ENCODE peak calls at places on chromosomes 6 and 20, in five cellular contexts. One of them, this sample, is unnamed.

GRCh38 chr6:34990971-34991560 is 102.0 kb downstream of the ANKS1A start:
- DNase-seq in H1: no peak
- DNase-seq in GM23338: no peak
- DNase-seq in GM12878: no peak
- DNase-seq in prostate gland: no peak
- DNase-seq in this sample: no peak

GRCh38 chr20:17479041-17479657 is 52.0 kb downstream of the BFSP1 start:
- DNase-seq in H1: no peak
- DNase-seq in GM23338: no peak
- DNase-seq in GM12878: no peak
- DNase-seq in prostate gland: no peak
- DNase-seq in this sample: no peak

GRCh38 chr6:148470141-148470540 is 127.5 kb downstream of the SASH1 start:
- DNase-seq in H1: no peak
- DNase-seq in GM23338: no peak
- DNase-seq in GM12878: no peak
- DNase-seq in prostate gland: no peak
- DNase-seq in this sample: no peak

GRCh38 chr20:14582855-14583254 is 245.4 kb upstream of the FLRT3 start:
- DNase-seq in H1: no peak
- DNase-seq in GM23338: no peak
- DNase-seq in GM12878: no peak
- DNase-seq in prostate gland: no peak
- DNase-seq in this sample: no peak

GRCh38 chr20:45971425-45971674 is 653 bp downstream of the ZNF335 start:
- DNase-seq in H1: no peak
- DNase-seq in GM23338: no peak
- DNase-seq in GM12878: no peak
- DNase-seq in prostate gland: peak
- DNase-seq in this sample: no peak

GRCh38 chr20:58219342-58219700 is 9.1 kb downstream of the ANKRD60 start:
- DNase-seq in H1: no peak
- DNase-seq in GM23338: no peak
- DNase-seq in GM12878: no peak
- DNase-seq in prostate gland: no peak
- DNase-seq in this sample: no peak

GRCh38 chr6:107600936-107601335 is 111.0 kb downstream of the SOBP start:
- DNase-seq in H1: no peak
- DNase-seq in GM23338: peak
- DNase-seq in GM12878: no peak
- DNase-seq in prostate gland: peak
- DNase-seq in this sample: no peak

GRCh38 chr6:19895866-19896579 is 58.9 kb downstream of the ID4 start:
- DNase-seq in H1: no peak
- DNase-seq in GM23338: no peak
- DNase-seq in GM12878: no peak
- DNase-seq in prostate gland: no peak
- DNase-seq in this sample: no peak

GRCh38 chr20:40630723-40631631 is 58.1 kb downstream of the MAFB start:
- DNase-seq in H1: no peak
- DNase-seq in GM23338: no peak
- DNase-seq in GM12878: no peak
- DNase-seq in prostate gland: no peak
- DNase-seq in this sample: no peak

GRCh38 chr6:25016311-25016710 is 80.6 kb upstream of the RIPOR2 start:
- DNase-seq in H1: no peak
- DNase-seq in GM23338: no peak
- DNase-seq in GM12878: no peak
- DNase-seq in prostate gland: no peak
- DNase-seq in this sample: no peak

GRCh38 chr6:152981989-152982767 is 663 bp downstream of the FBXO5 start:
- DNase-seq in H1: no peak
- DNase-seq in GM23338: peak
- DNase-seq in GM12878: no peak
- DNase-seq in prostate gland: no peak
- DNase-seq in this sample: no peak

GRCh38 chr6:129448965-129449364 is 261.0 kb downstream of the ARHGAP18 start:
- DNase-seq in H1: no peak
- DNase-seq in GM23338: no peak
- DNase-seq in GM12878: peak
- DNase-seq in prostate gland: no peak
- DNase-seq in this sample: no peak

GRCh38 chr20:11902264-11902663 is 15.4 kb upstream of the BTBD3 start:
- DNase-seq in H1: no peak
- DNase-seq in GM23338: no peak
- DNase-seq in GM12878: no peak
- DNase-seq in prostate gland: no peak
- DNase-seq in this sample: no peak

GRCh38 chr20:57369601-57370000 is 18.5 kb downstream of the RAE1 start:
- DNase-seq in H1: no peak
- DNase-seq in GM23338: no peak
- DNase-seq in GM12878: no peak
- DNase-seq in prostate gland: no peak
- DNase-seq in this sample: no peak

GRCh38 chr20:3739054-3739925 is 6.8 kb downstream of the HSPA12B start:
- DNase-seq in H1: no peak
- DNase-seq in GM23338: peak
- DNase-seq in GM12878: no peak
- DNase-seq in prostate gland: no peak
- DNase-seq in this sample: no peak

GRCh38 chr6:125554456-125554855 is 195.0 kb upstream of the HEY2 start:
- DNase-seq in H1: no peak
- DNase-seq in GM23338: no peak
- DNase-seq in GM12878: no peak
- DNase-seq in prostate gland: no peak
- DNase-seq in this sample: no peak

GRCh38 chr6:25229671-25230321 is 49.4 kb upstream of the CARMIL1 start:
- DNase-seq in H1: no peak
- DNase-seq in GM23338: no peak
- DNase-seq in GM12878: no peak
- DNase-seq in prostate gland: no peak
- DNase-seq in this sample: no peak

GRCh38 chr20:4829494-4830211 is 107.9 kb downstream of the PRND start:
- DNase-seq in H1: no peak
- DNase-seq in GM23338: no peak
- DNase-seq in GM12878: no peak
- DNase-seq in prostate gland: no peak
- DNase-seq in this sample: no peak

GRCh38 chr6:130680118-130680517 is 147.1 kb upstream of the SMLR1 start:
- DNase-seq in H1: no peak
- DNase-seq in GM23338: no peak
- DNase-seq in GM12878: no peak
- DNase-seq in prostate gland: no peak
- DNase-seq in this sample: no peak

GRCh38 chr6:6724319-6725119 is 136.0 kb downstream of the LY86 start:
- DNase-seq in H1: peak
- DNase-seq in GM23338: peak
- DNase-seq in GM12878: no peak
- DNase-seq in prostate gland: peak
- DNase-seq in this sample: peak

GRCh38 chr20:33554914-33555420 is 65.1 kb downstream of the CBFA2T2 start:
- DNase-seq in H1: no peak
- DNase-seq in GM23338: peak
- DNase-seq in GM12878: peak
- DNase-seq in prostate gland: peak
- DNase-seq in this sample: peak

GRCh38 chr20:771741-772464 is 3.6 kb upstream of the SLC52A3 start:
- DNase-seq in H1: no peak
- DNase-seq in GM23338: no peak
- DNase-seq in GM12878: no peak
- DNase-seq in prostate gland: no peak
- DNase-seq in this sample: no peak

GRCh38 chr6:132133734-132134490 is 182.7 kb upstream of the CCN2 start:
- DNase-seq in H1: no peak
- DNase-seq in GM23338: peak
- DNase-seq in GM12878: no peak
- DNase-seq in prostate gland: no peak
- DNase-seq in this sample: no peak

GRCh38 chr20:33273117-33273851 is 9.7 kb upstream of the BPIFB1 start:
- DNase-seq in H1: no peak
- DNase-seq in GM23338: no peak
- DNase-seq in GM12878: no peak
- DNase-seq in prostate gland: no peak
- DNase-seq in this sample: no peak

GRCh38 chr6:45469708-45470107 is 92.0 kb upstream of the SUPT3H start:
- DNase-seq in H1: no peak
- DNase-seq in GM23338: no peak
- DNase-seq in GM12878: no peak
- DNase-seq in prostate gland: no peak
- DNase-seq in this sample: no peak

GRCh38 chr6:34791164-34791841 is 580 bp upstream of the BLTP3A start:
- DNase-seq in H1: peak
- DNase-seq in GM23338: peak
- DNase-seq in GM12878: no peak
- DNase-seq in prostate gland: peak
- DNase-seq in this sample: no peak

GRCh38 chr6:99350573-99350972 is 1.1 kb upstream of the FAXC start:
- DNase-seq in H1: no peak
- DNase-seq in GM23338: peak
- DNase-seq in GM12878: no peak
- DNase-seq in prostate gland: no peak
- DNase-seq in this sample: no peak

GRCh38 chr6:17280552-17281090 is 540 bp upstream of the RBM24 start:
- DNase-seq in H1: no peak
- DNase-seq in GM23338: peak
- DNase-seq in GM12878: no peak
- DNase-seq in prostate gland: no peak
- DNase-seq in this sample: no peak

GRCh38 chr6:36823421-36824096 is 15.7 kb downstream of the CPNE5 start:
- DNase-seq in H1: no peak
- DNase-seq in GM23338: no peak
- DNase-seq in GM12878: no peak
- DNase-seq in prostate gland: no peak
- DNase-seq in this sample: no peak

GRCh38 chr6:37010402-37010892 is 5.0 kb downstream of the FGD2 start:
- DNase-seq in H1: no peak
- DNase-seq in GM23338: no peak
- DNase-seq in GM12878: no peak
- DNase-seq in prostate gland: no peak
- DNase-seq in this sample: no peak

GRCh38 chr6:154386848-154387717 is 30.5 kb upstream of the IPCEF1 start:
- DNase-seq in H1: no peak
- DNase-seq in GM23338: no peak
- DNase-seq in GM12878: no peak
- DNase-seq in prostate gland: no peak
- DNase-seq in this sample: no peak

GRCh38 chr6:109891924-109892323 is 86.2 kb upstream of the GPR6 start:
- DNase-seq in H1: no peak
- DNase-seq in GM23338: no peak
- DNase-seq in GM12878: no peak
- DNase-seq in prostate gland: no peak
- DNase-seq in this sample: no peak

GRCh38 chr20:46767127-46767761 is 57.8 kb downstream of the SLC2A10 start:
- DNase-seq in H1: no peak
- DNase-seq in GM23338: peak
- DNase-seq in GM12878: no peak
- DNase-seq in prostate gland: peak
- DNase-seq in this sample: no peak

GRCh38 chr6:158649289-158650143 is at the start of gene SYTL3:
- DNase-seq in H1: no peak
- DNase-seq in GM23338: no peak
- DNase-seq in GM12878: peak
- DNase-seq in prostate gland: no peak
- DNase-seq in this sample: no peak
- TF ChIP-seq POLR2AphosphoS5 in H1: no peak
- TF ChIP-seq POLR2AphosphoS5 in GM23338: no peak
- TF ChIP-seq POLR2AphosphoS5 in GM12878: peak
- TF ChIP-seq POLR2AphosphoS5 in prostate gland: peak
- TF ChIP-seq POLR2AphosphoS5 in this sample: no peak

DNA sequence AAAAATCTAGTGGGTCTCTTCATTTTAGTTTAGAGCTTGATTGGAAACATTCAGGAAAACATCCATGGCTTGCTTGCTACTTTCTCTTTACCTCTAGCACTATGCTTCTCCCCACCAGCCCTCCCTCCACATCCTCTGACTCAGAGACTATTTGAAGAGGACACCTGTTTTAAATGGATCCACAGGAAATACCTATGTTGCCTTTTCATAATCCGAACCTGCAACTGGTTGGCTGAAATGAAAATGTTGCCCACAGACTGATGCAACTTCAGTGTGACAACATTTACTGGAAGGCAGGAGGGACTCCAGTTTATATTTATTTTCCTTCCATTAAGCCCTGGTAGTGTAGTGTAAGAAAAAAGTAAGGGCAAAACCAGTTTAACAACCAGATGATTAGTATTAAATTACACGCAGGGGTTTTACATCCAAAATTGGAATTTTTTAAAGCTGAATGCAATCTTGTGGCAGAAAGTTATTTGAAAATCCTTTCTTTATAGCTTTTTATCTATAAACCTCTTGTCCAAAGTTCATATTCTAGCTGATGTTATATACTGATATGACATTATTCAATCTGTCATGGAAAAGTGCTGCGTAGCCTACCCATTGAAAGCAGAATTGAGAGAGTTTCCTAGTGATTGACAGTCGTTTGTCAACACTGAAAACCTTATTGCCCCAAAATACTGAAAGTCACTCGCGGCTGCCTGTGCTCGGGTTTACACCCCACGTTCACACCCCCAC is 904 bp upstream of the AIG1 start:
- DNase-seq in H1: no peak
- DNase-seq in GM23338: peak
- DNase-seq in GM12878: no peak
- DNase-seq in prostate gland: peak
- DNase-seq in this sample: no peak
- TF ChIP-seq POLR2AphosphoS5 in H1: no peak
- TF ChIP-seq POLR2AphosphoS5 in GM23338: no peak
- TF ChIP-seq POLR2AphosphoS5 in GM12878: peak
- TF ChIP-seq POLR2AphosphoS5 in prostate gland: peak
- TF ChIP-seq POLR2AphosphoS5 in this sample: no peak

DNA sequence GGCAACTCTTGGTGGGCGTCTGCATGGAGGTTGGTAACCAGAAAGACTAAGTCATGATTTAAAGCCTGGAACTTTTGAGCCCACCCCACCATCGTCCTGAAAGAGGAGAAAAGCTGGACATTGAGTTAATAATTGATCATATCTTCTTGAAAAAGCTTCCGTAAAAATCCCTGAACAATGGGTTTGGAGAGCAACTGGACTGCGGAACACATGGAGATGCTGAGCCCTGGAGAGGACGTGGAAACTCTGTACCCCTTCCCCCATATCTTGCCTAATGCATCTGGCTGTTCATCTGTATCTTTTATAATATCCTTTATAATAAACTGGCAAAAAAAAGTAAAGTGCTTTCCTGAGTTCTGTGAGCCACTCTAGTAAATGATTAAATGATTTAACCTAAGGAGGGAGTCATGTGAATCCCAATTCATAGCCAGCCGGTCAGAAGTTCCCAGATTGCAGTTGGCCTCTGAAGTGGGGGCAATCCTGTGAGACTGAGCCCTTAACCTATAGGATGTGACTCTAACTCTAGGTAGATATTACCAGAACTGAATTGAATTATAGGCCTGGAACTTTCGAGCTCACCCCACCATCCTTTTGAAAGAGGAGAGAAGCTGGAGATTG is 26.5 kb upstream of the LGSN start:
- DNase-seq in H1: no peak
- DNase-seq in GM23338: no peak
- DNase-seq in GM12878: no peak
- DNase-seq in prostate gland: no peak
- DNase-seq in this sample: no peak
- TF ChIP-seq POLR2AphosphoS5 in H1: no peak
- TF ChIP-seq POLR2AphosphoS5 in GM23338: no peak
- TF ChIP-seq POLR2AphosphoS5 in GM12878: no peak
- TF ChIP-seq POLR2AphosphoS5 in prostate gland: no peak
- TF ChIP-seq POLR2AphosphoS5 in this sample: no peak

GRCh38 chr6:116060572-116061283 is at the start of gene FRK:
- DNase-seq in H1: no peak
- DNase-seq in GM23338: peak
- DNase-seq in GM12878: no peak
- DNase-seq in prostate gland: peak
- DNase-seq in this sample: no peak
- TF ChIP-seq POLR2AphosphoS5 in H1: no peak
- TF ChIP-seq POLR2AphosphoS5 in GM23338: no peak
- TF ChIP-seq POLR2AphosphoS5 in GM12878: no peak
- TF ChIP-seq POLR2AphosphoS5 in prostate gland: peak
- TF ChIP-seq POLR2AphosphoS5 in this sample: no peak